ENCODE peak calls at places on chromosomes 16 and 17, in ten cellular contexts. One of them, this sample, is unnamed.

GRCh38 chr17:61422116-61422799 is 22.6 kb downstream of the TBX2 start:
- DNase-seq in heart right ventricle: no peak
- DNase-seq in adrenal gland: no peak
- DNase-seq in lung: no peak
- DNase-seq in tibial nerve: no peak
- DNase-seq in GM23248: no peak
- DNase-seq in A549: no peak
- DNase-seq in aorta: no peak
- DNase-seq in lower lobe of right lung: no peak
- DNase-seq in body of pancreas: no peak
- DNase-seq in this sample: no peak

GRCh38 chr16:85789773-85790172 is 9.6 kb downstream of the EMC8 start:
- DNase-seq in lower lobe of right lung: no peak
- DNase-seq in body of pancreas: no peak
- DNase-seq in A549: no peak
- DNase-seq in GM23248: no peak
- DNase-seq in adrenal gland: no peak
- DNase-seq in heart right ventricle: no peak
- DNase-seq in tibial nerve: no peak
- DNase-seq in lung: no peak
- DNase-seq in aorta: no peak
- DNase-seq in this sample: no peak

GRCh38 chr17:49117581-49118230 is 14.9 kb upstream of the B4GALNT2 start:
- DNase-seq in A549: no peak
- DNase-seq in lung: no peak
- DNase-seq in body of pancreas: no peak
- DNase-seq in GM23248: no peak
- DNase-seq in adrenal gland: no peak
- DNase-seq in heart right ventricle: no peak
- DNase-seq in tibial nerve: no peak
- DNase-seq in lower lobe of right lung: no peak
- DNase-seq in aorta: no peak
- DNase-seq in this sample: no peak

GRCh38 chr16:84617068-84617630 is 729 bp downstream of the COTL1 start:
- DNase-seq in tibial nerve: no peak
- DNase-seq in GM23248: peak
- DNase-seq in lower lobe of right lung: peak
- DNase-seq in lung: no peak
- DNase-seq in body of pancreas: peak
- DNase-seq in A549: no peak
- DNase-seq in adrenal gland: no peak
- DNase-seq in heart right ventricle: peak
- DNase-seq in aorta: peak
- DNase-seq in this sample: no peak

GRCh38 chr17:30589431-30589830 is 112.2 kb downstream of the GOSR1 start:
- DNase-seq in aorta: no peak
- DNase-seq in lung: no peak
- DNase-seq in heart right ventricle: no peak
- DNase-seq in lower lobe of right lung: no peak
- DNase-seq in A549: no peak
- DNase-seq in adrenal gland: no peak
- DNase-seq in tibial nerve: no peak
- DNase-seq in GM23248: no peak
- DNase-seq in body of pancreas: no peak
- DNase-seq in this sample: no peak

GRCh38 chr17:20085283-20085875 is 76.2 kb downstream of the SPECC1 start:
- DNase-seq in adrenal gland: no peak
- DNase-seq in lung: no peak
- DNase-seq in body of pancreas: no peak
- DNase-seq in GM23248: no peak
- DNase-seq in lower lobe of right lung: no peak
- DNase-seq in A549: no peak
- DNase-seq in heart right ventricle: no peak
- DNase-seq in tibial nerve: no peak
- DNase-seq in aorta: no peak
- DNase-seq in this sample: no peak

GRCh38 chr16:52756812-52757517 is 210.0 kb upstream of the TOX3 start:
- DNase-seq in tibial nerve: no peak
- DNase-seq in GM23248: no peak
- DNase-seq in lower lobe of right lung: no peak
- DNase-seq in aorta: no peak
- DNase-seq in A549: no peak
- DNase-seq in adrenal gland: no peak
- DNase-seq in lung: no peak
- DNase-seq in body of pancreas: no peak
- DNase-seq in heart right ventricle: no peak
- DNase-seq in this sample: no peak

GRCh38 chr17:57555636-57556175 is 189.4 kb downstream of the CCDC182 start:
- DNase-seq in tibial nerve: no peak
- DNase-seq in GM23248: no peak
- DNase-seq in lung: no peak
- DNase-seq in adrenal gland: no peak
- DNase-seq in heart right ventricle: no peak
- DNase-seq in lower lobe of right lung: no peak
- DNase-seq in body of pancreas: no peak
- DNase-seq in A549: no peak
- DNase-seq in aorta: no peak
- DNase-seq in this sample: no peak

GRCh38 chr17:63082952-63083351 is 116.9 kb downstream of the TANC2 start:
- DNase-seq in adrenal gland: no peak
- DNase-seq in heart right ventricle: no peak
- DNase-seq in lower lobe of right lung: no peak
- DNase-seq in aorta: no peak
- DNase-seq in A549: no peak
- DNase-seq in body of pancreas: no peak
- DNase-seq in lung: no peak
- DNase-seq in GM23248: peak
- DNase-seq in tibial nerve: no peak
- DNase-seq in this sample: no peak

GRCh38 chr16:27127293-27127692 is 60.6 kb downstream of the C16orf82 start:
- DNase-seq in adrenal gland: no peak
- DNase-seq in tibial nerve: no peak
- DNase-seq in aorta: no peak
- DNase-seq in GM23248: peak
- DNase-seq in lower lobe of right lung: no peak
- DNase-seq in A549: no peak
- DNase-seq in body of pancreas: no peak
- DNase-seq in lung: no peak
- DNase-seq in heart right ventricle: no peak
- DNase-seq in this sample: no peak

GRCh38 chr16:50593410-50594139 is 45.4 kb downstream of the NKD1 start:
- DNase-seq in tibial nerve: no peak
- DNase-seq in GM23248: no peak
- DNase-seq in aorta: no peak
- DNase-seq in adrenal gland: no peak
- DNase-seq in lower lobe of right lung: no peak
- DNase-seq in body of pancreas: no peak
- DNase-seq in A549: no peak
- DNase-seq in lung: no peak
- DNase-seq in heart right ventricle: no peak
- DNase-seq in this sample: no peak

GRCh38 chr16:374616-374926 is 4.2 kb upstream of the MRPL28 start:
- DNase-seq in tibial nerve: no peak
- DNase-seq in lower lobe of right lung: no peak
- DNase-seq in GM23248: no peak
- DNase-seq in aorta: peak
- DNase-seq in lung: no peak
- DNase-seq in A549: no peak
- DNase-seq in adrenal gland: no peak
- DNase-seq in heart right ventricle: no peak
- DNase-seq in body of pancreas: no peak
- DNase-seq in this sample: no peak

GRCh38 chr16:372584-372983 is 2.2 kb upstream of the MRPL28 start:
- DNase-seq in body of pancreas: no peak
- DNase-seq in lung: no peak
- DNase-seq in adrenal gland: no peak
- DNase-seq in tibial nerve: no peak
- DNase-seq in GM23248: no peak
- DNase-seq in A549: no peak
- DNase-seq in aorta: no peak
- DNase-seq in heart right ventricle: no peak
- DNase-seq in lower lobe of right lung: no peak
- DNase-seq in this sample: no peak

GRCh38 chr16:373020-373598 is 2.8 kb upstream of the MRPL28 start:
- DNase-seq in A549: no peak
- DNase-seq in aorta: no peak
- DNase-seq in tibial nerve: no peak
- DNase-seq in lung: no peak
- DNase-seq in adrenal gland: no peak
- DNase-seq in lower lobe of right lung: no peak
- DNase-seq in heart right ventricle: no peak
- DNase-seq in body of pancreas: no peak
- DNase-seq in GM23248: no peak
- DNase-seq in this sample: no peak

GRCh38 chr16:375212-375611 is 4.9 kb upstream of the MRPL28 start:
- DNase-seq in body of pancreas: no peak
- DNase-seq in A549: no peak
- DNase-seq in lower lobe of right lung: no peak
- DNase-seq in lung: no peak
- DNase-seq in GM23248: no peak
- DNase-seq in aorta: no peak
- DNase-seq in heart right ventricle: no peak
- DNase-seq in adrenal gland: no peak
- DNase-seq in tibial nerve: no peak
- DNase-seq in this sample: no peak

DNA sequence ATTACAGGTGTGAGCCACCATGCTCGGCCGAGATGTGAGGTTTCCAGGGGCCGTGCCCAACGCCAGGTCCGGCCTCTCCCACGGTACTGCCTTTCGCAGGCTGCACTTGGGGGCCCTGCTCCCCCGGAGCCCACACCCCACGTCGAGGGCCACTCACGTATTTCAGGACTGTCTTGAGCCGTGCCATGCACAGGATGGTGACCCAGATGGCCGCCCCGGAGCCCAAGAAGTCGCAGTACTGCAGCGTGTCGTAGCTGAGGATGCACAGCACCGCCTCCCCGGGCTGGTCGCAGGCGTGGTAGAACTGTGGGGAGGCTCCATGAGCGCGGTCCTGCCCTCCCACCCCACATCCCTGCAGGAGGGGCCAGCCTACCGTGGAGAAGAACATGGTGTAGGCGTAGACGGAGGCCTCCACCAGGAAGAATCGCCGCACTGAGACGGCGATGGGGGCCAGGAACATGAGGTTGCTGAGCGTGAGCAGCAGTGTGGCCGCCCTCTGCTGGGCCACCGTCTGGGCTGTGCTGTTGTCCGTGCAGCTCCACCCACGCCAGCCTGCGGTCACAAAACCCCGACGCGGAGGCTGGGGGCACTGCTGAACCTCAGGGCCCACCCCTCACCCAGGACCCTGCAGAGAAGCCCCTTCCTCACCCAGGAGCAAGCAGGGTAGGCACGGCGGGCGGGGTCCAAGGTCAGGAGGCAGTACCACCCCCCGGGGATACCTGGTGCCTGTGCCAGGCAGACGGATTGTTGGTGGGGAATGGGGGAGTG is 3.7 kb upstream of the MRPL28 start:
- DNase-seq in body of pancreas: no peak
- DNase-seq in tibial nerve: no peak
- DNase-seq in GM23248: no peak
- DNase-seq in aorta: peak
- DNase-seq in lung: no peak
- DNase-seq in adrenal gland: no peak
- DNase-seq in heart right ventricle: no peak
- DNase-seq in A549: no peak
- DNase-seq in lower lobe of right lung: no peak
- DNase-seq in this sample: no peak
- H3K27ac ChIP-seq in body of pancreas: no peak
- H3K27ac ChIP-seq in tibial nerve: no peak
- H3K27ac ChIP-seq in GM23248: no peak
- H3K27ac ChIP-seq in aorta: no peak
- H3K27ac ChIP-seq in lung: no peak
- H3K27ac ChIP-seq in adrenal gland: no peak
- H3K27ac ChIP-seq in heart right ventricle: no peak
- H3K27ac ChIP-seq in A549: no peak
- H3K27ac ChIP-seq in lower lobe of right lung: no peak
- H3K27ac ChIP-seq in this sample: no peak

GRCh38 chr16:1713331-1713730 is 7.3 kb downstream of the MAPK8IP3 start:
- DNase-seq in heart right ventricle: no peak
- DNase-seq in lung: no peak
- DNase-seq in adrenal gland: no peak
- DNase-seq in GM23248: no peak
- DNase-seq in A549: no peak
- DNase-seq in tibial nerve: no peak
- DNase-seq in body of pancreas: no peak
- DNase-seq in lower lobe of right lung: no peak
- DNase-seq in aorta: no peak
- DNase-seq in this sample: no peak
- H3K27ac ChIP-seq in heart right ventricle: peak
- H3K27ac ChIP-seq in lung: no peak
- H3K27ac ChIP-seq in adrenal gland: peak
- H3K27ac ChIP-seq in GM23248: no peak
- H3K27ac ChIP-seq in A549: no peak
- H3K27ac ChIP-seq in tibial nerve: no peak
- H3K27ac ChIP-seq in body of pancreas: no peak
- H3K27ac ChIP-seq in lower lobe of right lung: no peak
- H3K27ac ChIP-seq in aorta: no peak
- H3K27ac ChIP-seq in this sample: peak

DNA sequence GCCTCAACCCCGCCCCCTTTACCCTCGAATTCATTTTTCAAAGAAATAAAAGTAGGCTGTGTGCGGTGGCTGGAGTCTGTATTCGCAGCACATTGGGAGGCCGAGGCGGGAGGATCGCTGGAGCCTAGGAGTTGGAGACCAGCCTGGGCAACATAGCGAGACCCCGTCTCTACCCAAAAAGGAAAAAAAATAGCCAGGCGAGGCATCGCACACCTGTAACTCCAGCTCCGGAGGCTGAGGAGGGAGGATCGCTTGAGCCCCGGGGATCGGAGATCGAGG is 671 bp upstream of the TOP2A start:
- DNase-seq in GM23248: no peak
- DNase-seq in A549: no peak
- DNase-seq in body of pancreas: peak
- DNase-seq in aorta: peak
- DNase-seq in lung: no peak
- DNase-seq in tibial nerve: no peak
- DNase-seq in heart right ventricle: no peak
- DNase-seq in adrenal gland: no peak
- DNase-seq in lower lobe of right lung: no peak
- DNase-seq in this sample: no peak
- H3K27ac ChIP-seq in GM23248: peak
- H3K27ac ChIP-seq in A549: peak
- H3K27ac ChIP-seq in body of pancreas: no peak
- H3K27ac ChIP-seq in aorta: peak
- H3K27ac ChIP-seq in lung: no peak
- H3K27ac ChIP-seq in tibial nerve: peak
- H3K27ac ChIP-seq in heart right ventricle: peak
- H3K27ac ChIP-seq in adrenal gland: peak
- H3K27ac ChIP-seq in lower lobe of right lung: peak
- H3K27ac ChIP-seq in this sample: peak

DNA sequence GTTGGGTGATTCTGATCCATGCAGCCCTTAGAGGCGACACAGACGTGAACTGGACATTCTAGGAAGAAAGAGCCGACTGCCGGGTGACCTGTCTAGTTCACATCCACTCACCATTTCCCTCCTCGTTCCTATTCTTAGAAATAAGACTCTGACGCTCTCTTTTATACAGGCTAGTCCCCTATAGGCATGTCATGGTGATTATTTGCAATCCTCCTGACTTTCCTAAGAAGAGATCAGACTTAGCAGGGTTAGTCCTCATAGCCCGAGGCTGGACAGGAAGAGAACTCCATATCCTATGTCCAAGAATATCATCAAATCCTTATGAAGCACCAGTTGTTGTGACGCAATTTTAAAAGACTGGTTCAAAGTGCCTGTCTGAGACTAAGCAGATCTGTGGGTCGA is 382.1 kb downstream of the SOX9 start:
- DNase-seq in lower lobe of right lung: no peak
- DNase-seq in heart right ventricle: no peak
- DNase-seq in GM23248: peak
- DNase-seq in tibial nerve: no peak
- DNase-seq in A549: peak
- DNase-seq in aorta: no peak
- DNase-seq in lung: no peak
- DNase-seq in adrenal gland: no peak
- DNase-seq in body of pancreas: no peak
- DNase-seq in this sample: no peak
- H3K27ac ChIP-seq in lower lobe of right lung: peak
- H3K27ac ChIP-seq in heart right ventricle: no peak
- H3K27ac ChIP-seq in GM23248: peak
- H3K27ac ChIP-seq in tibial nerve: no peak
- H3K27ac ChIP-seq in A549: peak
- H3K27ac ChIP-seq in aorta: no peak
- H3K27ac ChIP-seq in lung: no peak
- H3K27ac ChIP-seq in adrenal gland: no peak
- H3K27ac ChIP-seq in body of pancreas: peak
- H3K27ac ChIP-seq in this sample: no peak